ENCODE peak calls at places on chromosomes 2 and 18, in nine cellular contexts. One of them, this sample, is unnamed.

GRCh38 chr18:46832856-46833255 is 76.0 kb upstream of the ST8SIA5 start:
- DNase-seq in cardiac muscle cell: no peak
- DNase-seq in brain microvascular endothelial cell: no peak
- DNase-seq in AG09309: no peak
- DNase-seq in RWPE1: no peak
- DNase-seq in kidney: no peak
- DNase-seq in CD4-positive, alpha-beta T cell: no peak
- DNase-seq in fibroblast of villous mesenchyme: no peak
- DNase-seq in endothelial cell: no peak
- DNase-seq in this sample: no peak

GRCh38 chr2:3703741-3704355 is 473 bp downstream of the DCDC2C start:
- DNase-seq in cardiac muscle cell: no peak
- DNase-seq in brain microvascular endothelial cell: no peak
- DNase-seq in AG09309: no peak
- DNase-seq in RWPE1: no peak
- DNase-seq in kidney: no peak
- DNase-seq in CD4-positive, alpha-beta T cell: no peak
- DNase-seq in fibroblast of villous mesenchyme: no peak
- DNase-seq in endothelial cell: no peak
- DNase-seq in this sample: no peak

GRCh38 chr2:33022989-33023731 is 76.4 kb downstream of the LTBP1 start:
- DNase-seq in cardiac muscle cell: peak
- DNase-seq in brain microvascular endothelial cell: peak
- DNase-seq in AG09309: no peak
- DNase-seq in RWPE1: peak
- DNase-seq in kidney: no peak
- DNase-seq in CD4-positive, alpha-beta T cell: no peak
- DNase-seq in fibroblast of villous mesenchyme: peak
- DNase-seq in endothelial cell: no peak
- DNase-seq in this sample: peak

GRCh38 chr2:39243469-39244123 is at the start of gene CDKL4:
- DNase-seq in cardiac muscle cell: peak
- DNase-seq in brain microvascular endothelial cell: no peak
- DNase-seq in AG09309: no peak
- DNase-seq in RWPE1: peak
- DNase-seq in kidney: peak
- DNase-seq in CD4-positive, alpha-beta T cell: peak
- DNase-seq in fibroblast of villous mesenchyme: peak
- DNase-seq in endothelial cell: no peak
- DNase-seq in this sample: no peak

GRCh38 chr2:204321027-204321800 is 224.1 kb upstream of the PARD3B start:
- DNase-seq in cardiac muscle cell: no peak
- DNase-seq in brain microvascular endothelial cell: no peak
- DNase-seq in AG09309: no peak
- DNase-seq in RWPE1: no peak
- DNase-seq in kidney: no peak
- DNase-seq in CD4-positive, alpha-beta T cell: no peak
- DNase-seq in fibroblast of villous mesenchyme: no peak
- DNase-seq in endothelial cell: no peak
- DNase-seq in this sample: no peak

GRCh38 chr18:61896767-61897166 is 4.0 kb upstream of the RNF152 start:
- DNase-seq in cardiac muscle cell: peak
- DNase-seq in brain microvascular endothelial cell: peak
- DNase-seq in AG09309: peak
- DNase-seq in RWPE1: peak
- DNase-seq in kidney: peak
- DNase-seq in CD4-positive, alpha-beta T cell: no peak
- DNase-seq in fibroblast of villous mesenchyme: peak
- DNase-seq in endothelial cell: no peak
- DNase-seq in this sample: peak

GRCh38 chr2:9103663-9104277 is 100.3 kb upstream of the MBOAT2 start:
- DNase-seq in cardiac muscle cell: no peak
- DNase-seq in brain microvascular endothelial cell: no peak
- DNase-seq in AG09309: no peak
- DNase-seq in RWPE1: peak
- DNase-seq in kidney: no peak
- DNase-seq in CD4-positive, alpha-beta T cell: no peak
- DNase-seq in fibroblast of villous mesenchyme: no peak
- DNase-seq in endothelial cell: no peak
- DNase-seq in this sample: no peak

GRCh38 chr2:201130524-201131186 is 14.7 kb downstream of the CFLAR start:
- DNase-seq in cardiac muscle cell: peak
- DNase-seq in brain microvascular endothelial cell: peak
- DNase-seq in AG09309: peak
- DNase-seq in RWPE1: peak
- DNase-seq in kidney: no peak
- DNase-seq in CD4-positive, alpha-beta T cell: no peak
- DNase-seq in fibroblast of villous mesenchyme: peak
- DNase-seq in endothelial cell: peak
- DNase-seq in this sample: peak

GRCh38 chr2:158457092-158457825 is 507 bp downstream of the PKP4 start:
- DNase-seq in cardiac muscle cell: peak
- DNase-seq in brain microvascular endothelial cell: peak
- DNase-seq in AG09309: no peak
- DNase-seq in RWPE1: peak
- DNase-seq in kidney: peak
- DNase-seq in CD4-positive, alpha-beta T cell: peak
- DNase-seq in fibroblast of villous mesenchyme: peak
- DNase-seq in endothelial cell: peak
- DNase-seq in this sample: peak

GRCh38 chr2:235027558-235028214 is 75.9 kb downstream of the SH3BP4 start:
- DNase-seq in cardiac muscle cell: peak
- DNase-seq in brain microvascular endothelial cell: peak
- DNase-seq in AG09309: no peak
- DNase-seq in RWPE1: peak
- DNase-seq in kidney: no peak
- DNase-seq in CD4-positive, alpha-beta T cell: no peak
- DNase-seq in fibroblast of villous mesenchyme: peak
- DNase-seq in endothelial cell: no peak
- DNase-seq in this sample: peak

GRCh38 chr2:94759211-94759610 is 112.0 kb upstream of the TEKT4 start:
- DNase-seq in cardiac muscle cell: no peak
- DNase-seq in brain microvascular endothelial cell: no peak
- DNase-seq in AG09309: no peak
- DNase-seq in RWPE1: peak
- DNase-seq in kidney: no peak
- DNase-seq in CD4-positive, alpha-beta T cell: no peak
- DNase-seq in fibroblast of villous mesenchyme: no peak
- DNase-seq in endothelial cell: peak
- DNase-seq in this sample: no peak

GRCh38 chr18:54215069-54215468 is 9.4 kb downstream of the MBD2 start:
- DNase-seq in cardiac muscle cell: peak
- DNase-seq in brain microvascular endothelial cell: peak
- DNase-seq in AG09309: no peak
- DNase-seq in RWPE1: no peak
- DNase-seq in kidney: no peak
- DNase-seq in CD4-positive, alpha-beta T cell: no peak
- DNase-seq in fibroblast of villous mesenchyme: peak
- DNase-seq in endothelial cell: no peak
- DNase-seq in this sample: peak

GRCh38 chr2:64770781-64771334 is 117.1 kb upstream of the SERTAD2 start:
- DNase-seq in cardiac muscle cell: peak
- DNase-seq in brain microvascular endothelial cell: peak
- DNase-seq in AG09309: peak
- DNase-seq in RWPE1: peak
- DNase-seq in kidney: no peak
- DNase-seq in CD4-positive, alpha-beta T cell: no peak
- DNase-seq in fibroblast of villous mesenchyme: peak
- DNase-seq in endothelial cell: no peak
- DNase-seq in this sample: peak

GRCh38 chr2:196431957-196432356 is 207.6 kb upstream of the CCDC150 start:
- DNase-seq in cardiac muscle cell: peak
- DNase-seq in brain microvascular endothelial cell: no peak
- DNase-seq in AG09309: no peak
- DNase-seq in RWPE1: peak
- DNase-seq in kidney: no peak
- DNase-seq in CD4-positive, alpha-beta T cell: no peak
- DNase-seq in fibroblast of villous mesenchyme: peak
- DNase-seq in endothelial cell: peak
- DNase-seq in this sample: peak

GRCh38 chr2:158518083-158518482 is 61.3 kb downstream of the PKP4 start:
- DNase-seq in cardiac muscle cell: peak
- DNase-seq in brain microvascular endothelial cell: no peak
- DNase-seq in AG09309: no peak
- DNase-seq in RWPE1: no peak
- DNase-seq in kidney: no peak
- DNase-seq in CD4-positive, alpha-beta T cell: no peak
- DNase-seq in fibroblast of villous mesenchyme: peak
- DNase-seq in endothelial cell: no peak
- DNase-seq in this sample: peak

GRCh38 chr2:206740800-206741199 is 22.6 kb upstream of the DYTN start:
- DNase-seq in cardiac muscle cell: no peak
- DNase-seq in brain microvascular endothelial cell: no peak
- DNase-seq in AG09309: no peak
- DNase-seq in RWPE1: no peak
- DNase-seq in kidney: no peak
- DNase-seq in CD4-positive, alpha-beta T cell: no peak
- DNase-seq in fibroblast of villous mesenchyme: peak
- DNase-seq in endothelial cell: no peak
- DNase-seq in this sample: no peak

GRCh38 chr2:11215407-11215806 is 60.1 kb downstream of the SLC66A3 start:
- DNase-seq in cardiac muscle cell: no peak
- DNase-seq in brain microvascular endothelial cell: no peak
- DNase-seq in AG09309: no peak
- DNase-seq in RWPE1: no peak
- DNase-seq in kidney: no peak
- DNase-seq in CD4-positive, alpha-beta T cell: no peak
- DNase-seq in fibroblast of villous mesenchyme: no peak
- DNase-seq in endothelial cell: no peak
- DNase-seq in this sample: no peak

GRCh38 chr2:60565472-60565871 is 12.0 kb upstream of the BCL11A start:
- DNase-seq in cardiac muscle cell: peak
- DNase-seq in brain microvascular endothelial cell: no peak
- DNase-seq in AG09309: no peak
- DNase-seq in RWPE1: peak
- DNase-seq in kidney: no peak
- DNase-seq in CD4-positive, alpha-beta T cell: no peak
- DNase-seq in fibroblast of villous mesenchyme: no peak
- DNase-seq in endothelial cell: peak
- DNase-seq in this sample: peak
- TF ChIP-seq CTCF in cardiac muscle cell: peak
- TF ChIP-seq CTCF in brain microvascular endothelial cell: peak
- TF ChIP-seq CTCF in AG09309: peak
- TF ChIP-seq CTCF in RWPE1: peak
- TF ChIP-seq CTCF in kidney: no peak
- TF ChIP-seq CTCF in CD4-positive, alpha-beta T cell: peak
- TF ChIP-seq CTCF in fibroblast of villous mesenchyme: peak
- TF ChIP-seq CTCF in endothelial cell: no peak
- TF ChIP-seq CTCF in this sample: peak

DNA sequence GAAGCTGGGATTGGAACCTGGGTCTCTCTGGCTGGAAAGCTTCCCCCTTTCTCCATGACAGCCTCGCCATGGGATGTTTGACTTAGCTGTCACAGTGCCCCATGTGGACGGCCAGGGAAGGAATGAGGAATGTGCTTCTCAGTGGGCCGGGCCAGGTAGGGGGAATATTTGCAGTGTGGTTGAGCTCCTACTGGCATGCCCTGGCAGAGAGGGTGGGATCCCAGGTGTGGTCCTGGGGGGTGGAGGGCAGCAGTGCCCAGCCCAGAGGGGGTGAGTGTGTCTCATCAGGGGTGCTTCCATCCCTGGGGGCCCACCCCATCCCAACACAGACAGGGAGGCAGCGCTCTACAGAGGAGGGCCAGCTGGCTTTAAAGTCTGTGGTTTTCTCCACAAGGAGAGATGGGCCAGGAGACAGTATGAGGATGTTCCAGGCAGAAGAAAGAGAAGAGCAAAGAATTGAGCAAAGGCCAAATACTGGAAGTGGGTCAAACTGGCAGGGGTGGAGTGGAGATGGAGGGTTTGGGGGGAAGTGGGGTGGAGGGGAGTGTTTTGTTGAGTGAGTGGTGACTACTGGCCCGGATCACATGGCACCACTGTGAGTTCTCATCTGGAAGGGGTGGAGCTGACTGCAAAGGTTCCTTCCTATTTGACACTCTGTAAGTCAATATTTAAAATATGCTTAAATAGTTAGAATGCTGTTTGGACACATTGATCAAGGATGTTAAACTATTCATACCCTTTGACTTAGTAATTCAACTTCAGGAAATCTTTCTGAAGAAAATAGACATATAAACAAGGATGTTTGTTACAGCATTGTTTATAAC is 94.0 kb downstream of the MYCN start:
- DNase-seq in cardiac muscle cell: no peak
- DNase-seq in brain microvascular endothelial cell: no peak
- DNase-seq in AG09309: no peak
- DNase-seq in RWPE1: no peak
- DNase-seq in kidney: no peak
- DNase-seq in CD4-positive, alpha-beta T cell: no peak
- DNase-seq in fibroblast of villous mesenchyme: no peak
- DNase-seq in endothelial cell: peak
- DNase-seq in this sample: no peak
- TF ChIP-seq CTCF in cardiac muscle cell: no peak
- TF ChIP-seq CTCF in brain microvascular endothelial cell: no peak
- TF ChIP-seq CTCF in AG09309: no peak
- TF ChIP-seq CTCF in RWPE1: no peak
- TF ChIP-seq CTCF in kidney: no peak
- TF ChIP-seq CTCF in CD4-positive, alpha-beta T cell: no peak
- TF ChIP-seq CTCF in fibroblast of villous mesenchyme: no peak
- TF ChIP-seq CTCF in endothelial cell: no peak
- TF ChIP-seq CTCF in this sample: no peak

DNA sequence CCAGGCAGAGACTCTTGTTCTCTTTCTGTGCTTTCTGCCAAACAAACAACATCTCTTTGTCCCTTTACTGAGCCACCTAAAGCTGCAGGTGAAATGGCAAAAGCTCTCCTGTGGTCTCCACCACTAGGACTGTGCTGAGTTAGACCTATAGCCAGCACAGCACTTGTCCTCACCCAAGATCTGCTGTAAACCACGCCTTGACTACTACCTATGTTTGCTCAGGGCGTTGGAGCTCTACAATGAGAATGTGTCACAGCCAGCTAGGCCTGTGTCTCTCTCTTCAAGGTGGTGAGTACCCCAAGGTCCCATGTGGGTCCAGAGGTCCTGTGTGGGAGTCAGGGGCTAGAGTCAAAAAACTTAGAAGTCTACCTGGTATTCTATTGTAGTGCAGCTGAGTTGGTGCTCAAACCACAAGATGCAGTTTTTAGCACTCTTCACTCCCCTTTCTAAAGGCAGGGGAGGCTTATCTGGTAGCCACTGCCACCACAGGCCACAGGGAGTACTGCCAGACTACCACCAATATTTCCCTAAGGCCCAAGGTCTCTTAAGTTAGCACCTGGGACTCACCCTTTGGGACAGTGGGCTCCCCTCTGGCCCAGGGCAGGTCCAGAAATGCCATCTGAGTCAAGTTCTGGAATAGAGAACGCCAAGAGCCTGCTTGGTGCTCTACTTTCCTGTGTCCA is 96.8 kb upstream of the RPRM start:
- DNase-seq in cardiac muscle cell: no peak
- DNase-seq in brain microvascular endothelial cell: no peak
- DNase-seq in AG09309: no peak
- DNase-seq in RWPE1: no peak
- DNase-seq in kidney: peak
- DNase-seq in CD4-positive, alpha-beta T cell: no peak
- DNase-seq in fibroblast of villous mesenchyme: no peak
- DNase-seq in endothelial cell: no peak
- DNase-seq in this sample: no peak
- TF ChIP-seq CTCF in cardiac muscle cell: no peak
- TF ChIP-seq CTCF in brain microvascular endothelial cell: no peak
- TF ChIP-seq CTCF in AG09309: no peak
- TF ChIP-seq CTCF in RWPE1: no peak
- TF ChIP-seq CTCF in kidney: no peak
- TF ChIP-seq CTCF in CD4-positive, alpha-beta T cell: no peak
- TF ChIP-seq CTCF in fibroblast of villous mesenchyme: no peak
- TF ChIP-seq CTCF in endothelial cell: peak
- TF ChIP-seq CTCF in this sample: no peak

GRCh38 chr2:237154050-237154638 is 68.5 kb downstream of the COPS8 start:
- DNase-seq in cardiac muscle cell: peak
- DNase-seq in brain microvascular endothelial cell: peak
- DNase-seq in AG09309: no peak
- DNase-seq in RWPE1: peak
- DNase-seq in kidney: no peak
- DNase-seq in CD4-positive, alpha-beta T cell: peak
- DNase-seq in fibroblast of villous mesenchyme: peak
- DNase-seq in endothelial cell: peak
- DNase-seq in this sample: peak
- TF ChIP-seq CTCF in cardiac muscle cell: peak
- TF ChIP-seq CTCF in brain microvascular endothelial cell: peak
- TF ChIP-seq CTCF in AG09309: peak
- TF ChIP-seq CTCF in RWPE1: no peak
- TF ChIP-seq CTCF in kidney: peak
- TF ChIP-seq CTCF in CD4-positive, alpha-beta T cell: peak
- TF ChIP-seq CTCF in fibroblast of villous mesenchyme: peak
- TF ChIP-seq CTCF in endothelial cell: no peak
- TF ChIP-seq CTCF in this sample: peak